ENCODE peak calls at places on chromosome 17, in six cellular contexts. B is fibroblast of lung, Y is HepG2, E is PC-3, M is cardiac muscle cell, U is right lobe of liver. K is an unnamed sample. For H3K4me1, the result is how much of the 10 kb centered on the place peaks cover.

GRCh38 chr17:3835410-3836229 is 10.4 kb downstream of the NCBP3 start:
- DNase-seq in B (no peak), Y (no peak), E (no peak), M (peak), U (no peak), K (no peak)

GRCh38 chr17:67381925-67382257 is 4.8 kb downstream of the PITPNC1 start:
- DNase-seq in B (no peak), Y (no peak), E (no peak), M (no peak), U (no peak), K (no peak)

GRCh38 chr17:56653877-56654276 is 60.4 kb downstream of the NOG start:
- DNase-seq in B (peak), Y (peak), E (peak), M (peak), U (no peak), K (no peak)

GRCh38 chr17:39144414-39144813 is 7.0 kb downstream of the PLXDC1 start:
- DNase-seq in B (peak), Y (no peak), E (peak), M (peak), U (no peak), K (peak)

GRCh38 chr17:28343491-28343932 is 8.0 kb downstream of the TNFAIP1 start:
- DNase-seq in B (no peak), Y (no peak), E (no peak), M (no peak), U (no peak), K (no peak)

GRCh38 chr17:68784431-68784830 is 170.8 kb downstream of the ABCA8 start:
- DNase-seq in B (no peak), Y (no peak), E (no peak), M (no peak), U (no peak), K (no peak)

GRCh38 chr17:77503293-77503655 is 362.5 kb downstream of the SEC14L1 start:
- DNase-seq in B (no peak), Y (no peak), E (no peak), M (no peak), U (peak), K (no peak)

GRCh38 chr17:68820825-68821481 is 134.2 kb downstream of the ABCA8 start:
- DNase-seq in B (no peak), Y (peak), E (no peak), M (peak), U (peak), K (no peak)

GRCh38 chr17:34237458-34237857 is 17.6 kb upstream of the CCL2 start:
- DNase-seq in B (no peak), Y (no peak), E (no peak), M (no peak), U (no peak), K (no peak)

GRCh38 chr17:60165976-60166375 is 16.2 kb downstream of the CA4 start:
- DNase-seq in B (no peak), Y (no peak), E (no peak), M (no peak), U (no peak), K (no peak)

GRCh38 chr17:19470529-19471261 is 59.7 kb downstream of the RNF112 start:
- DNase-seq in B (peak), Y (no peak), E (no peak), M (peak), U (no peak), K (peak)

GRCh38 chr17:76492989-76493501 is 8.2 kb downstream of the RHBDF2 start:
- DNase-seq in B (peak), Y (no peak), E (peak), M (peak), U (no peak), K (no peak)

GRCh38 chr17:73503560-73503959 is 140.7 kb downstream of the SDK2 start:
- DNase-seq in B (no peak), Y (no peak), E (no peak), M (no peak), U (no peak), K (no peak)

GRCh38 chr17:5741810-5742209 is 157.5 kb upstream of the NLRP1 start:
- DNase-seq in B (no peak), Y (no peak), E (no peak), M (no peak), U (no peak), K (no peak)

GRCh38 chr17:73307130-73307529 is 4.7 kb downstream of the CDC42EP4 start:
- DNase-seq in B (no peak), Y (no peak), E (peak), M (no peak), U (peak), K (peak)

GRCh38 chr17:82371333-82372062 is at the start of gene UTS2R:
- DNase-seq in B (no peak), Y (no peak), E (no peak), M (no peak), U (no peak), K (peak)

GRCh38 chr17:7580631-7581554 is 1.5 kb downstream of the CD68 start:
- DNase-seq in B (no peak), Y (no peak), E (no peak), M (no peak), U (no peak), K (no peak)

GRCh38 chr17:29124135-29124930 is 55.9 kb downstream of the MYO18A start:
- DNase-seq in B (peak), Y (peak), E (peak), M (peak), U (no peak), K (no peak)

GRCh38 chr17:39158623-39159022 is 7.2 kb upstream of the PLXDC1 start:
- DNase-seq in B (no peak), Y (no peak), E (no peak), M (no peak), U (no peak), K (no peak)

GRCh38 chr17:81371910-81372760 is 23.1 kb upstream of the BAHCC1 start:
- DNase-seq in B (peak), Y (no peak), E (peak), M (peak), U (peak), K (peak)

GRCh38 chr17:15886804-15887203 is 58.1 kb upstream of the ADORA2B start:
- DNase-seq in B (no peak), Y (no peak), E (no peak), M (no peak), U (no peak), K (no peak)

GRCh38 chr17:56367381-56367780 is 214.1 kb downstream of the ANKFN1 start:
- DNase-seq in B (no peak), Y (no peak), E (no peak), M (no peak), U (no peak), K (no peak)

GRCh38 chr17:27960183-27960589 is 67.0 kb upstream of the LYRM9 start:
- DNase-seq in B (no peak), Y (no peak), E (no peak), M (no peak), U (no peak), K (no peak)

GRCh38 chr17:65218261-65218660 is 81.1 kb downstream of the RGS9 start:
- DNase-seq in B (no peak), Y (no peak), E (no peak), M (no peak), U (no peak), K (no peak)

GRCh38 chr17:7173687-7174602 is 5.2 kb downstream of the ASGR1 start:
- DNase-seq in B (no peak), Y (no peak), E (no peak), M (peak), U (peak), K (no peak)

GRCh38 chr17:34584805-34585416 is 5.5 kb downstream of the TMEM132E start:
- DNase-seq in B (peak), Y (no peak), E (peak), M (peak), U (no peak), K (no peak)

GRCh38 chr17:40317345-40317873 is 8.4 kb downstream of the RARA start:
- DNase-seq in B (peak), Y (peak), E (peak), M (peak), U (no peak), K (no peak)

GRCh38 chr17:17732892-17733670 is 51.8 kb downstream of the RAI1 start:
- DNase-seq in B (no peak), Y (no peak), E (peak), M (peak), U (no peak), K (no peak)

GRCh38 chr17:18184143-18185007 is 747 bp downstream of the ALKBH5 start:
- DNase-seq in B (peak), Y (no peak), E (peak), M (peak), U (peak), K (peak)

GRCh38 chr17:81715107-81715871 is 3.2 kb downstream of the SLC25A10 start:
- DNase-seq in B (no peak), Y (no peak), E (no peak), M (no peak), U (no peak), K (peak)

GRCh38 chr17:35312790-35313711 is 60.4 kb downstream of the SLFN11 start:
- DNase-seq in B (peak), Y (peak), E (peak), M (peak), U (peak), K (no peak)

GRCh38 chr17:82859431-82860403 is 19.9 kb upstream of the ZNF750 start:
- DNase-seq in B (no peak), Y (peak), E (peak), M (peak), U (no peak), K (no peak)

GRCh38 chr17:170130-170654 is 11.3 kb downstream of the DOC2B start:
- DNase-seq in B (no peak), Y (no peak), E (no peak), M (no peak), U (no peak), K (no peak)

GRCh38 chr17:29977836-29978235 is 36.4 kb downstream of the EFCAB5 start:
- DNase-seq in B (peak), Y (no peak), E (no peak), M (peak), U (no peak), K (no peak)

DNA sequence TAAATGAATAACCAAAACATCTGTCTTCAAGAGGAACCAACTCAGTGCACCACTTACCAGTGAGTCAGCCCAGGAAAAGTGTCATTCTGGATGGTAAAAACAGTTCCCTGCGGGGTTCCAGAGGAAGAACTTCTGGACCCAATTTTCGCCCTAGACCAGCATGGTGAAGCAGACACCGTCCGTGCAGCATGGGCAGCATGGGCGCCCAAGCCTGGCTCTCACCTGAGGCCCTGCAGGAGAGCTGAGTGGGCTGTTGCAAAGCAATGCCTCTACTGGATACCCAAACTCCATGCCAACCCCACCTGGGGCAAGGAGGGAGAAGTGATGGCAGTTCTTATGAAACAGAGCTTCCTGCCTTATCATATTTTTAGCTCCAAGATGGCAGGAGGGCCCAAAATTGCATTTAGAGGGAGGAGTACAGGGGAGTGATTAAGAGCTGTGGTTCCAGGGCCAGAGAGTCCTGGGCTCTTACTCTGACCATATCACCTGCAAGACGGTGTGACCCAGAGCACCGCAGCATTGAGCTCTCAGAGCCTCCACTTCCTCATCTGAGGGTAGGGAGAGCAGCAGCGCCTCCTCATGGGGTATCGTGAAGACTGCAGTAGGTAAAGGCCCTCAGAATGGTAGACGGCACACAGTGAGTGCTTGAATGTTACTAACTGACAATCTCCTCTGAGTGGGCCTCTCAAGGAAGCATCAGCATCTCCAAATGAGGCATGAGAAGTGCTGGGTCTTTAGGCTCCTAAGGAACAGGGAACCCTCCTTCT is 16.6 kb upstream of the INPP5K start:
- DNase-seq in B (peak), Y (no peak), E (peak), M (peak), U (no peak), K (no peak)
- TF ChIP-seq CTCF in B (peak), Y (peak), E (peak), M (peak), U (no peak), K (no peak)

GRCh38 chr17:2795412-2796163 is 650 bp upstream of the RAP1GAP2 start:
- DNase-seq in B (no peak), Y (no peak), E (no peak), M (no peak), U (no peak), K (no peak)
- H3K4me3 ChIP-seq in B (no peak), Y (no peak), E (no peak), M (no peak), U (no peak), K (no peak)

GRCh38 chr17:58338454-58338841 is 9.9 kb upstream of the TSPOAP1 start:
- DNase-seq in B (no peak), Y (no peak), E (no peak), M (peak), U (no peak), K (no peak)
- H3K4me1 ChIP-seq in B (under half), Y (half or more), E (under half), M (under half), U (under half), K (under half)

DNA sequence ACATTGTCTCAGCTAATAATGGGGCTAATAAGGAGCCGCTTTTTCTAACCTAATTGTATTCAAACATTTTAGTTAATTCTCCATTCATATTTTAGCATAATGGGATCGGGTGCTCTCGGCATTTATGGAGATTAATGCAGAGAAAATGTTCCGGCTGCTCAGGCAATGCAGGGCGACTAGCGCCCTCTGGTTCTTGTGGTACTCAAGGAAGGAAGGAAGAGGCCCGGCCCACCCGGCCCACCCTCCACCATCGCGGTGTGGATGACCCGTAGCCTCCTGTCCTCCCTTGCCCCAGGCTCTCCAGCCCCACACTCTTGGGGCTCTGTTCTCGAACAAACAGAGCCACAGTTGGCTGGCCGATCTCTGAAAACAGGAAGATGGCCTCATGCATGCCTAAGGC is 21.1 kb upstream of the ABCC3 start:
- DNase-seq in B (peak), Y (no peak), E (no peak), M (peak), U (no peak), K (no peak)
- TF ChIP-seq CTCF in B (no peak), Y (peak), E (no peak), M (peak), U (no peak), K (no peak)

GRCh38 chr17:75288359-75288758 is 874 bp downstream of the SLC25A19 start:
- DNase-seq in B (no peak), Y (no peak), E (no peak), M (no peak), U (no peak), K (no peak)
- H3K4me3 ChIP-seq in B (peak), Y (peak), E (peak), M (peak), U (peak), K (peak)

DNA sequence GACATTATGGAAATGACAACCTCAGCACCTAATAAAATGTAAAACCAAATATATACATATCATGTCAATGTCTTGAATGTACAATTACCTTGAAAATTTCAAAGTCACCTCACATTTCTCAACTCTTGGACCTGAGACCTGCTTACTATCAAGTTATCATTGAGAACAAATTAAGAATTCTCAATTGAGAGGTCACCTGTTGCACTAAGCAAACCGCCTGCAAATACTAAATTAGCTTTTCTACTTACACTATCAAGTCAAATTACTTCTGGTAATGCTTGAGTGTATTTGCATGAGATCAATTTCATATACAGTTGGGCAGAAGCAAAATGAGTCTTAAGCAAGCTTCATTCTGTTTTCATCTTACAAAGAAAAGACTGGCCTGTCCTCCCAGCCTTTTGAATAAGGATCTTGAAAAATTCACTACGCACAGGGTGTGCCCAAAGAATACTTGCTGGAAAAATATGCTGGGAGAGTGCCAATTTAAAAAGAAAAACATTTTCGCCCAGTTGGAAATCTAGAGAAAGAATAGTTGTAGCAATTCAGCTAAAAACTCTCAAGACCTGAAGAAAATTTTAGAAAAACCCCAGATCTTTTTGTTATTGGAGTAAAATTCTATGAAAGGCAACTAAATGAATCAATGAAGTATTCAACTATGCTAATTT is 35.7 kb downstream of the KANSL1 start:
- DNase-seq in B (peak), Y (no peak), E (no peak), M (peak), U (no peak), K (no peak)
- H3K4me1 ChIP-seq in B (under half), Y (half or more), E (under half), M (half or more), U (under half), K (half or more)

K was measured in pancreas.